ENCODE peak calls at places on chromosomes 12 and 14, in five cellular contexts. F, I, L, R and P are unnamed samples.

GRCh38 chr12:120639771-120640721 is at the start of gene CABP1:
- DNase-seq in I (no peak), L (peak; percentile 66), R (peak; percentile 92), F (no peak), P (peak; percentile 82)

GRCh38 chr12:87618199-87618598 is 411.0 kb downstream of the C12orf50 start:
- DNase-seq in I (peak; percentile 8), R (no peak), L (no peak), F (no peak), P (no peak)

GRCh38 chr12:27164330-27165045 is 79.6 kb upstream of the STK38L start:
- DNase-seq in I (no peak), F (no peak), L (no peak), R (no peak), P (peak; percentile 19)

GRCh38 chr14:39428118-39428517 is 4.1 kb downstream of the FBXO33 start:
- DNase-seq in L (no peak), F (no peak), R (no peak), I (no peak), P (no peak)

GRCh38 chr12:9039397-9039977 is 50.1 kb downstream of the KLRG1 start:
- DNase-seq in R (peak; percentile 79), I (peak; percentile 36), L (no peak), F (peak; percentile 23), P (peak; percentile 82)

GRCh38 chr12:1660304-1661187 is 30.3 kb upstream of the ADIPOR2 start:
- DNase-seq in R (no peak), F (no peak), L (peak; percentile 73), I (peak; percentile 91), P (peak; percentile 28)

GRCh38 chr14:104264495-104265265 is 126.3 kb downstream of the KIF26A start:
- DNase-seq in L (no peak), R (no peak), F (no peak), I (no peak), P (no peak)

GRCh38 chr12:45988259-45988658 is 2.1 kb downstream of the SCAF11 start:
- DNase-seq in R (no peak), I (peak; percentile 50), F (no peak), L (no peak), P (peak; percentile 25)

GRCh38 chr12:113853491-113853890 is 112.6 kb downstream of the RBM19 start:
- DNase-seq in F (no peak), R (no peak), L (no peak), I (no peak), P (no peak)

GRCh38 chr12:2666846-2667245 is 127.9 kb upstream of the FKBP4 start:
- DNase-seq in F (no peak), L (no peak), I (no peak), R (no peak), P (no peak)

GRCh38 chr14:61535032-61535431 is 160.3 kb upstream of the HIF1A start:
- DNase-seq in I (no peak), L (no peak), R (no peak), F (peak; percentile 62), P (no peak)

GRCh38 chr14:99571303-99571986 is 32.6 kb downstream of the CCDC85C start:
- DNase-seq in L (no peak), R (no peak), F (no peak), I (no peak), P (no peak)

GRCh38 chr14:86766469-86766868 is 1226.5 kb downstream of the GALC start:
- DNase-seq in L (no peak), F (no peak), I (no peak), R (no peak), P (no peak)

GRCh38 chr14:57247283-57247682 is 21.4 kb downstream of the EXOC5 start:
- DNase-seq in F (no peak), I (no peak), R (no peak), L (no peak), P (no peak)

GRCh38 chr12:22860926-22861325 is 236.0 kb downstream of the ETNK1 start:
- DNase-seq in L (no peak), R (peak; percentile 38), F (no peak), I (peak; percentile 68), P (no peak)

GRCh38 chr14:73877790-73878189 is 8.9 kb upstream of the ZNF410 start:
- DNase-seq in F (no peak), I (no peak), R (no peak), L (no peak), P (no peak)

GRCh38 chr14:81326451-81326850 is 73.7 kb downstream of the STON2 start:
- DNase-seq in R (no peak), L (no peak), I (peak; percentile 70), F (no peak), P (no peak)

GRCh38 chr12:71710276-71711125 is 24.6 kb downstream of the TMEM19 start:
- DNase-seq in I (peak; percentile 98), F (peak; percentile 96), R (no peak), L (no peak), P (no peak)

GRCh38 chr12:71948390-71948789 is 9.7 kb downstream of the TPH2 start:
- DNase-seq in L (no peak), I (no peak), F (no peak), R (peak; percentile 37), P (no peak)

GRCh38 chr14:21768116-21768874 is 94.7 kb upstream of the OR4E1 start:
- DNase-seq in F (peak; percentile 26), L (no peak), I (peak; percentile 25), R (peak; percentile 86), P (peak; percentile 75)

GRCh38 chr14:104448321-104448720 is 131.2 kb upstream of the C14orf180 start:
- DNase-seq in F (no peak), R (no peak), I (no peak), L (no peak), P (no peak)

GRCh38 chr12:6936642-6937480 is 6.8 kb upstream of the RNU7-1 start:
- DNase-seq in R (peak; percentile 78), L (no peak), I (no peak), F (no peak), P (peak; percentile 83)

GRCh38 chr12:46221255-46222128 is 47.4 kb downstream of the SLC38A1 start:
- DNase-seq in I (peak; percentile 49), F (peak; percentile 71), L (no peak), R (no peak), P (no peak)

GRCh38 chr14:80621701-80622100 is 319.8 kb downstream of the CEP128 start:
- DNase-seq in F (no peak), I (peak; percentile 81), R (no peak), L (no peak), P (no peak)

GRCh38 chr12:69739287-69740191 is 879 bp downstream of the RAB3IP start:
- DNase-seq in I (peak; percentile 55), R (peak; percentile 64), F (peak; percentile 37), L (peak; percentile 45), P (peak; percentile 84)

GRCh38 chr14:101595887-101596721 is 34.8 kb downstream of the DIO3 start:
- DNase-seq in R (no peak), L (no peak), F (no peak), I (no peak), P (peak; percentile 46)

GRCh38 chr14:103541944-103542544 is 13.0 kb downstream of the TRMT61A start:
- DNase-seq in F (no peak), R (no peak), L (no peak), I (no peak), P (no peak)

GRCh38 chr14:54686219-54686870 is 119.4 kb downstream of the SAMD4A start:
- DNase-seq in F (peak; percentile 46), R (no peak), I (peak; percentile 38), L (no peak), P (no peak)